ENCODE peak calls at places on chromosomes 2 and 18, in eight cellular contexts. One of them, this sample, is unnamed.

GRCh38 chr2:27809761-27810241 is 38.3 kb downstream of the MRPL33 start:
- DNase-seq in adipocyte: peak; percentile 45
- DNase-seq in T-helper 9 cell: no peak
- DNase-seq in Ammon's horn: peak; percentile 36
- DNase-seq in neuronal stem cell: no peak
- DNase-seq in left lung: no peak
- DNase-seq in WTC11: no peak
- DNase-seq in ascending aorta: no peak
- DNase-seq in this sample: no peak

GRCh38 chr2:201411421-201411820 is 39.8 kb downstream of the TRAK2 start:
- DNase-seq in adipocyte: peak; percentile 79
- DNase-seq in T-helper 9 cell: no peak
- DNase-seq in Ammon's horn: no peak
- DNase-seq in neuronal stem cell: no peak
- DNase-seq in left lung: no peak
- DNase-seq in WTC11: no peak
- DNase-seq in ascending aorta: no peak
- DNase-seq in this sample: no peak

GRCh38 chr18:74571895-74572680 is 25.6 kb upstream of the ZNF407 start:
- DNase-seq in adipocyte: no peak
- DNase-seq in T-helper 9 cell: no peak
- DNase-seq in Ammon's horn: no peak
- DNase-seq in neuronal stem cell: no peak
- DNase-seq in left lung: no peak
- DNase-seq in WTC11: no peak
- DNase-seq in ascending aorta: no peak
- DNase-seq in this sample: no peak

GRCh38 chr2:176473177-176473576 is 203.9 kb downstream of the MTX2 start:
- DNase-seq in adipocyte: no peak
- DNase-seq in T-helper 9 cell: no peak
- DNase-seq in Ammon's horn: no peak
- DNase-seq in neuronal stem cell: no peak
- DNase-seq in left lung: no peak
- DNase-seq in WTC11: no peak
- DNase-seq in ascending aorta: no peak
- DNase-seq in this sample: no peak

GRCh38 chr2:3423492-3424170 is 44.1 kb downstream of the TRAPPC12 start:
- DNase-seq in adipocyte: peak; percentile 67
- DNase-seq in T-helper 9 cell: peak; percentile 75
- DNase-seq in Ammon's horn: peak; percentile 59
- DNase-seq in neuronal stem cell: peak; percentile 58
- DNase-seq in left lung: peak; percentile 55
- DNase-seq in WTC11: peak; percentile 87
- DNase-seq in ascending aorta: no peak
- DNase-seq in this sample: peak; percentile 39

GRCh38 chr18:24031318-24031717 is 16.8 kb downstream of the TTC39C start:
- DNase-seq in adipocyte: no peak
- DNase-seq in T-helper 9 cell: no peak
- DNase-seq in Ammon's horn: no peak
- DNase-seq in neuronal stem cell: no peak
- DNase-seq in left lung: no peak
- DNase-seq in WTC11: no peak
- DNase-seq in ascending aorta: no peak
- DNase-seq in this sample: no peak

GRCh38 chr18:28045880-28046279 is 131.1 kb downstream of the CDH2 start:
- DNase-seq in adipocyte: peak; percentile 26
- DNase-seq in T-helper 9 cell: no peak
- DNase-seq in Ammon's horn: no peak
- DNase-seq in neuronal stem cell: no peak
- DNase-seq in left lung: no peak
- DNase-seq in WTC11: no peak
- DNase-seq in ascending aorta: no peak
- DNase-seq in this sample: no peak

GRCh38 chr2:186159101-186159500 is 327.0 kb upstream of the ZC3H15 start:
- DNase-seq in adipocyte: peak; percentile 31
- DNase-seq in T-helper 9 cell: no peak
- DNase-seq in Ammon's horn: no peak
- DNase-seq in neuronal stem cell: no peak
- DNase-seq in left lung: no peak
- DNase-seq in WTC11: no peak
- DNase-seq in ascending aorta: no peak
- DNase-seq in this sample: no peak

GRCh38 chr2:127662937-127663565 is 12.3 kb downstream of the LIMS2 start:
- DNase-seq in adipocyte: no peak
- DNase-seq in T-helper 9 cell: no peak
- DNase-seq in Ammon's horn: no peak
- DNase-seq in neuronal stem cell: no peak
- DNase-seq in left lung: no peak
- DNase-seq in WTC11: no peak
- DNase-seq in ascending aorta: no peak
- DNase-seq in this sample: no peak

GRCh38 chr18:75201936-75202335 is 7.0 kb downstream of the PTGR3 start:
- DNase-seq in adipocyte: no peak
- DNase-seq in T-helper 9 cell: no peak
- DNase-seq in Ammon's horn: no peak
- DNase-seq in neuronal stem cell: no peak
- DNase-seq in left lung: no peak
- DNase-seq in WTC11: no peak
- DNase-seq in ascending aorta: no peak
- DNase-seq in this sample: no peak

GRCh38 chr2:134228493-134228903 is 25.4 kb upstream of the MGAT5 start:
- DNase-seq in adipocyte: no peak
- DNase-seq in T-helper 9 cell: no peak
- DNase-seq in Ammon's horn: no peak
- DNase-seq in neuronal stem cell: no peak
- DNase-seq in left lung: no peak
- DNase-seq in WTC11: no peak
- DNase-seq in ascending aorta: no peak
- DNase-seq in this sample: no peak

GRCh38 chr2:181389524-181389923 is 67.7 kb upstream of the ITGA4 start:
- DNase-seq in adipocyte: no peak
- DNase-seq in T-helper 9 cell: no peak
- DNase-seq in Ammon's horn: no peak
- DNase-seq in neuronal stem cell: no peak
- DNase-seq in left lung: no peak
- DNase-seq in WTC11: no peak
- DNase-seq in ascending aorta: no peak
- DNase-seq in this sample: no peak